ENCODE peak calls at places on chromosomes 2 and 18, in ten cellular contexts. Y, Z, R, C, L, M, I, W, H and A are unnamed samples.
A peak's percentile ranks its signal among the peaks of the same experiment; 100 is the strongest.

GRCh38 chr2:108927936-108928659 is 60.9 kb downstream of the EDAR start:
- DNase-seq in Y (no peak), Z (peak; percentile 79), R (peak; percentile 68), C (peak; percentile 75), L (no peak), M (peak; percentile 79), I (peak; percentile 48), W (peak; percentile 30), H (peak; percentile 83), A (peak; percentile 72)

GRCh38 chr18:58253871-58254270 is 209.8 kb downstream of the NEDD4L start:
- DNase-seq in Y (no peak), Z (no peak), R (no peak), C (peak; percentile 38), L (no peak), M (no peak), I (no peak), W (no peak), H (no peak), A (no peak)

GRCh38 chr2:236597629-236598028 is 28.0 kb downstream of the ACKR3 start:
- DNase-seq in Y (no peak), Z (no peak), R (no peak), C (no peak), L (no peak), M (no peak), I (no peak), W (no peak), H (no peak), A (no peak)

GRCh38 chr18:31447530-31448191 is at the start of gene DSG3:
- DNase-seq in Y (no peak), Z (no peak), R (no peak), C (peak; percentile 19), L (no peak), M (no peak), I (no peak), W (no peak), H (no peak), A (peak; percentile 84)

GRCh38 chr2:185811580-185811979 is 73.0 kb downstream of the FSIP2 start:
- DNase-seq in Y (no peak), Z (no peak), R (no peak), C (peak; percentile 27), L (no peak), M (no peak), I (no peak), W (peak; percentile 5), H (peak; percentile 51), A (no peak)

GRCh38 chr18:40957533-40958070 is 997.4 kb upstream of the PIK3C3 start:
- DNase-seq in Y (no peak), Z (no peak), R (no peak), C (peak; percentile 5), L (no peak), M (no peak), I (no peak), W (no peak), H (no peak), A (no peak)

GRCh38 chr2:42117923-42118758 is 51.0 kb upstream of the EML4 start:
- DNase-seq in Y (no peak), Z (peak; percentile 89), R (peak; percentile 42), C (peak; percentile 92), L (no peak), M (no peak), I (no peak), W (no peak), H (peak; percentile 58), A (no peak)

GRCh38 chr2:145411493-145411892 is 891.6 kb upstream of the ZEB2 start:
- DNase-seq in Y (no peak), Z (no peak), R (no peak), C (no peak), L (no peak), M (no peak), I (peak; percentile 36), W (no peak), H (no peak), A (no peak)

GRCh38 chr2:241849616-241850543 is 8.8 kb downstream of the PDCD1 start:
- DNase-seq in Y (peak; percentile 14), Z (no peak), R (no peak), C (no peak), L (no peak), M (peak; percentile 69), I (no peak), W (no peak), H (peak; percentile 53), A (no peak)

GRCh38 chr18:75525331-75525730 is 97.8 kb upstream of the SMIM21 start:
- DNase-seq in Y (no peak), Z (no peak), R (no peak), C (no peak), L (no peak), M (no peak), I (no peak), W (no peak), H (no peak), A (no peak)

GRCh38 chr2:7118606-7119503 is 201.6 kb downstream of the RNF144A start:
- DNase-seq in Y (no peak), Z (peak; percentile 73), R (peak; percentile 37), C (peak; percentile 46), L (no peak), M (peak; percentile 73), I (no peak), W (peak; percentile 50), H (peak; percentile 77), A (no peak)

GRCh38 chr2:67476808-67477790 is 80.0 kb downstream of the ETAA1 start:
- DNase-seq in Y (no peak), Z (peak; percentile 59), R (peak; percentile 75), C (peak; percentile 52), L (no peak), M (peak; percentile 33), I (no peak), W (no peak), H (no peak), A (peak; percentile 59)

GRCh38 chr2:221400411-221400810 is 171.7 kb downstream of the EPHA4 start:
- DNase-seq in Y (no peak), Z (peak; percentile 10), R (no peak), C (no peak), L (no peak), M (no peak), I (no peak), W (no peak), H (no peak), A (no peak)

GRCh38 chr2:130808482-130809268 is 28.0 kb upstream of the ARHGEF4 start:
- DNase-seq in Y (no peak), Z (no peak), R (peak; percentile 72), C (peak; percentile 55), L (no peak), M (no peak), I (no peak), W (no peak), H (no peak), A (no peak)

GRCh38 chr2:239252433-239253200 is 148.2 kb downstream of the HDAC4 start:
- DNase-seq in Y (peak; percentile 75), Z (peak; percentile 70), R (peak; percentile 43), C (no peak), L (no peak), M (no peak), I (peak; percentile 30), W (no peak), H (no peak), A (no peak)

GRCh38 chr2:73088703-73089102 is 17.2 kb upstream of the SFXN5 start:
- DNase-seq in Y (no peak), Z (no peak), R (no peak), C (no peak), L (no peak), M (no peak), I (no peak), W (no peak), H (no peak), A (no peak)

GRCh38 chr2:84486436-84487115 is 27.5 kb upstream of the SUCLG1 start:
- DNase-seq in Y (no peak), Z (peak; percentile 43), R (peak; percentile 94), C (no peak), L (no peak), M (no peak), I (no peak), W (no peak), H (no peak), A (peak; percentile 96)

GRCh38 chr2:203252851-203253250 is 14.0 kb downstream of the CYP20A1 start:
- DNase-seq in Y (no peak), Z (no peak), R (no peak), C (no peak), L (no peak), M (no peak), I (no peak), W (no peak), H (no peak), A (no peak)

GRCh38 chr18:42030586-42031182 is 75.7 kb downstream of the PIK3C3 start:
- DNase-seq in Y (no peak), Z (peak; percentile 55), R (peak; percentile 41), C (peak; percentile 66), L (no peak), M (peak; percentile 27), I (no peak), W (peak; percentile 11), H (peak; percentile 83), A (no peak)

GRCh38 chr2:188725981-188726380 is 248.2 kb upstream of the COL3A1 start:
- DNase-seq in Y (no peak), Z (peak; percentile 39), R (peak; percentile 81), C (peak; percentile 76), L (no peak), M (no peak), I (no peak), W (no peak), H (no peak), A (no peak)

GRCh38 chr2:174664084-174664759 is 66.6 kb upstream of the WIPF1 start:
- DNase-seq in Y (no peak), Z (peak; percentile 63), R (no peak), C (no peak), L (no peak), M (no peak), I (no peak), W (no peak), H (no peak), A (no peak)

GRCh38 chr2:240570531-240571313 is 2.4 kb downstream of the RNPEPL1 start:
- DNase-seq in Y (peak; percentile 12), Z (no peak), R (no peak), C (no peak), L (peak; percentile 12), M (peak; percentile 20), I (no peak), W (no peak), H (no peak), A (no peak)
- H3K4me1 ChIP-seq in Y (peaks cover 49% of the 10 kb centered on the region), Z (peaks cover 17% of the 10 kb centered on the region), R (peaks cover 17% of the 10 kb centered on the region), C (no peaks in the 10 kb centered on the region), L (peaks cover 4% of the 10 kb centered on the region), M (peaks cover 33% of the 10 kb centered on the region), I (peaks cover 48% of the 10 kb centered on the region), W (peaks cover 22% of the 10 kb centered on the region), H (peaks cover 18% of the 10 kb centered on the region), A (peaks cover 5% of the 10 kb centered on the region)

GRCh38 chr2:176106636-176107539 is at the start of gene HOXD11:
- DNase-seq in Y (no peak), Z (peak; percentile 96), R (peak; percentile 28), C (peak; percentile 75), L (no peak), M (peak; percentile 69), I (no peak), W (no peak), H (peak; percentile 84), A (peak; percentile 32)
- H3K27me3 ChIP-seq in Y (peaks cover 99% of the 10 kb centered on the region), Z (no peaks in the 10 kb centered on the region), R (peaks cover 99% of the 10 kb centered on the region), C (peaks cover 85% of the 10 kb centered on the region), L (peaks cover 19% of the 10 kb centered on the region), M (peaks cover 81% of the 10 kb centered on the region), I (peaks cover 78% of the 10 kb centered on the region), W (peaks cover 63% of the 10 kb centered on the region), H (peaks cover 99% of the 10 kb centered on the region), A (peaks cover 9% of the 10 kb centered on the region)

GRCh38 chr2:219253753-219254589 is at the start of gene TUBA4A:
- DNase-seq in Y (peak; percentile 86), Z (peak; percentile 83), R (peak; percentile 62), C (peak; percentile 81), L (peak; percentile 85), M (peak; percentile 98), I (peak; percentile 89), W (peak; percentile 39), H (peak; percentile 93), A (peak; percentile 90)
- H3K4me1 ChIP-seq in Y (peaks cover 59% of the 10 kb centered on the region), Z (peaks cover 37% of the 10 kb centered on the region), R (peaks cover 12% of the 10 kb centered on the region), C (peaks cover 5% of the 10 kb centered on the region), L (no peaks in the 10 kb centered on the region), M (peaks cover 21% of the 10 kb centered on the region), I (peaks cover 37% of the 10 kb centered on the region), W (peaks cover 12% of the 10 kb centered on the region), H (peaks cover 14% of the 10 kb centered on the region), A (peaks cover 8% of the 10 kb centered on the region)

GRCh38 chr2:120502357-120502756 is 156.4 kb downstream of the INHBB start:
- DNase-seq in Y (no peak), Z (no peak), R (no peak), C (no peak), L (no peak), M (no peak), I (no peak), W (no peak), H (no peak), A (no peak)
- H3K27me3 ChIP-seq in Y (peaks cover 2% of the 10 kb centered on the region), Z (no peaks in the 10 kb centered on the region), R (peaks cover 6% of the 10 kb centered on the region), C (no peaks in the 10 kb centered on the region), L (no peaks in the 10 kb centered on the region), M (peaks cover 21% of the 10 kb centered on the region), I (no peaks in the 10 kb centered on the region), W (no peaks in the 10 kb centered on the region), H (peaks cover 15% of the 10 kb centered on the region), A (no peaks in the 10 kb centered on the region)